ENCODE peak calls at places on chromosome 16, in six cellular contexts. One of them, this sample, is unnamed.

GRCh38 chr16:711548-712320 is 3.2 kb upstream of the METRN start:
- DNase-seq in left ventricle myocardium inferior: peak; percentile 75
- DNase-seq in T-helper 2 cell: peak; percentile 68
- DNase-seq in H54: peak; percentile 93
- DNase-seq in ecto neural progenitor cell: peak; percentile 90
- DNase-seq in H1: peak; percentile 95
- DNase-seq in this sample: peak; percentile 96

GRCh38 chr16:68128577-68129305 is 43.6 kb downstream of the NFATC3 start:
- DNase-seq in H54: no peak
- DNase-seq in T-helper 2 cell: no peak
- DNase-seq in H1: no peak
- DNase-seq in left ventricle myocardium inferior: no peak
- DNase-seq in ecto neural progenitor cell: no peak
- DNase-seq in this sample: no peak

GRCh38 chr16:15592324-15592723 is 50.6 kb downstream of the MARF1 start:
- DNase-seq in H1: no peak
- DNase-seq in H54: no peak
- DNase-seq in left ventricle myocardium inferior: no peak
- DNase-seq in T-helper 2 cell: no peak
- DNase-seq in ecto neural progenitor cell: no peak
- DNase-seq in this sample: no peak

GRCh38 chr16:29898786-29899515 is 399 bp downstream of the SEZ6L2 start:
- DNase-seq in H1: peak; percentile 90
- DNase-seq in ecto neural progenitor cell: peak; percentile 82
- DNase-seq in H54: peak; percentile 76
- DNase-seq in left ventricle myocardium inferior: no peak
- DNase-seq in T-helper 2 cell: no peak
- DNase-seq in this sample: peak; percentile 53

GRCh38 chr16:81029930-81030604 is 5.6 kb upstream of the ATMIN start:
- DNase-seq in ecto neural progenitor cell: no peak
- DNase-seq in left ventricle myocardium inferior: no peak
- DNase-seq in H54: no peak
- DNase-seq in T-helper 2 cell: no peak
- DNase-seq in H1: no peak
- DNase-seq in this sample: no peak

GRCh38 chr16:3730161-3731125 is 13.1 kb upstream of the TRAP1 start:
- DNase-seq in H54: no peak
- DNase-seq in H1: no peak
- DNase-seq in left ventricle myocardium inferior: no peak
- DNase-seq in T-helper 2 cell: no peak
- DNase-seq in ecto neural progenitor cell: no peak
- DNase-seq in this sample: no peak

GRCh38 chr16:31214705-31215286 is 877 bp downstream of the TRIM72 start:
- DNase-seq in H54: no peak
- DNase-seq in left ventricle myocardium inferior: no peak
- DNase-seq in T-helper 2 cell: no peak
- DNase-seq in ecto neural progenitor cell: peak; percentile 60
- DNase-seq in H1: peak; percentile 71
- DNase-seq in this sample: no peak

GRCh38 chr16:78851266-78851665 is 749.3 kb downstream of the MAF start:
- DNase-seq in H1: no peak
- DNase-seq in H54: no peak
- DNase-seq in T-helper 2 cell: no peak
- DNase-seq in left ventricle myocardium inferior: no peak
- DNase-seq in ecto neural progenitor cell: no peak
- DNase-seq in this sample: no peak

GRCh38 chr16:69563605-69564580 is 1.9 kb upstream of the NFAT5 start:
- DNase-seq in ecto neural progenitor cell: peak; percentile 51
- DNase-seq in left ventricle myocardium inferior: no peak
- DNase-seq in T-helper 2 cell: no peak
- DNase-seq in H54: no peak
- DNase-seq in H1: peak; percentile 51
- DNase-seq in this sample: no peak

GRCh38 chr16:89373355-89374110 is 116.8 kb downstream of the ANKRD11 start:
- DNase-seq in T-helper 2 cell: no peak
- DNase-seq in ecto neural progenitor cell: no peak
- DNase-seq in left ventricle myocardium inferior: no peak
- DNase-seq in H54: no peak
- DNase-seq in H1: no peak
- DNase-seq in this sample: no peak

GRCh38 chr16:73268311-73268997 is 220.5 kb upstream of the ZFHX3 start:
- DNase-seq in H54: no peak
- DNase-seq in left ventricle myocardium inferior: no peak
- DNase-seq in H1: no peak
- DNase-seq in T-helper 2 cell: no peak
- DNase-seq in ecto neural progenitor cell: peak; percentile 66
- DNase-seq in this sample: peak; percentile 32

GRCh38 chr16:71357681-71358080 is 842 bp upstream of the CALB2 start:
- DNase-seq in left ventricle myocardium inferior: no peak
- DNase-seq in ecto neural progenitor cell: no peak
- DNase-seq in T-helper 2 cell: no peak
- DNase-seq in H1: peak; percentile 56
- DNase-seq in H54: no peak
- DNase-seq in this sample: no peak